ENCODE peak calls at places on chromosomes 2 and 18, in four cellular contexts. One of them, this sample, is unnamed.

GRCh38 chr2:3681625-3682024 is 21.8 kb upstream of the DCDC2C start:
- DNase-seq in progenitor cell of endocrine pancreas: no peak
- DNase-seq in hepatocyte: no peak
- DNase-seq in AG10803: no peak
- DNase-seq in this sample: no peak

GRCh38 chr2:66443977-66444855 is 9.3 kb downstream of the MEIS1 start:
- DNase-seq in progenitor cell of endocrine pancreas: no peak
- DNase-seq in AG10803: peak; percentile 69
- DNase-seq in hepatocyte: no peak
- DNase-seq in this sample: no peak

GRCh38 chr2:69242651-69243051 is 144.4 kb downstream of the GFPT1 start:
- DNase-seq in AG10803: peak; percentile 97
- DNase-seq in hepatocyte: peak; percentile 70
- DNase-seq in progenitor cell of endocrine pancreas: no peak
- DNase-seq in this sample: no peak

GRCh38 chr2:37453024-37453423 is 108.6 kb downstream of the QPCT start:
- DNase-seq in hepatocyte: no peak
- DNase-seq in AG10803: no peak
- DNase-seq in progenitor cell of endocrine pancreas: no peak
- DNase-seq in this sample: no peak

GRCh38 chr18:39838831-39839230 is 2116.2 kb upstream of the PIK3C3 start:
- DNase-seq in hepatocyte: no peak
- DNase-seq in AG10803: no peak
- DNase-seq in progenitor cell of endocrine pancreas: no peak
- DNase-seq in this sample: no peak

GRCh38 chr2:165745916-165746315 is 48.1 kb downstream of the GALNT3 start:
- DNase-seq in progenitor cell of endocrine pancreas: no peak
- DNase-seq in AG10803: peak; percentile 64
- DNase-seq in hepatocyte: no peak
- DNase-seq in this sample: no peak

GRCh38 chr2:55014962-55015939 is 35.0 kb downstream of the RTN4 start:
- DNase-seq in AG10803: peak; percentile 88
- DNase-seq in progenitor cell of endocrine pancreas: peak; percentile 23
- DNase-seq in hepatocyte: peak; percentile 79
- DNase-seq in this sample: peak; percentile 32

GRCh38 chr2:148932536-148932935 is 57.5 kb downstream of the KIF5C start:
- DNase-seq in AG10803: no peak
- DNase-seq in hepatocyte: no peak
- DNase-seq in progenitor cell of endocrine pancreas: no peak
- DNase-seq in this sample: no peak

GRCh38 chr2:159811232-159811631 is 13.2 kb upstream of the CD302 start:
- DNase-seq in progenitor cell of endocrine pancreas: no peak
- DNase-seq in AG10803: peak; percentile 31
- DNase-seq in hepatocyte: no peak
- DNase-seq in this sample: no peak

GRCh38 chr2:97870396-97870843 is 125.3 kb downstream of the TMEM131 start:
- DNase-seq in hepatocyte: peak; percentile 25
- DNase-seq in progenitor cell of endocrine pancreas: no peak
- DNase-seq in AG10803: peak; percentile 98
- DNase-seq in this sample: no peak

GRCh38 chr18:27863780-27864430 is 313.0 kb downstream of the CDH2 start:
- DNase-seq in progenitor cell of endocrine pancreas: no peak
- DNase-seq in hepatocyte: no peak
- DNase-seq in AG10803: no peak
- DNase-seq in this sample: no peak

GRCh38 chr2:207432471-207432870 is 97.3 kb upstream of the CREB1 start:
- DNase-seq in AG10803: peak; percentile 61
- DNase-seq in progenitor cell of endocrine pancreas: no peak
- DNase-seq in hepatocyte: no peak
- DNase-seq in this sample: no peak

GRCh38 chr2:230225486-230225885 is at the start of gene SP140:
- DNase-seq in AG10803: no peak
- DNase-seq in progenitor cell of endocrine pancreas: no peak
- DNase-seq in hepatocyte: no peak
- DNase-seq in this sample: no peak

GRCh38 chr18:23239350-23239692 is 104.0 kb downstream of the CABLES1 start:
- DNase-seq in progenitor cell of endocrine pancreas: no peak
- DNase-seq in hepatocyte: no peak
- DNase-seq in AG10803: no peak
- DNase-seq in this sample: no peak
- TF ChIP-seq CTCF in progenitor cell of endocrine pancreas: no peak
- TF ChIP-seq CTCF in hepatocyte: no peak
- TF ChIP-seq CTCF in AG10803: no peak
- TF ChIP-seq CTCF in this sample: no peak

DNA sequence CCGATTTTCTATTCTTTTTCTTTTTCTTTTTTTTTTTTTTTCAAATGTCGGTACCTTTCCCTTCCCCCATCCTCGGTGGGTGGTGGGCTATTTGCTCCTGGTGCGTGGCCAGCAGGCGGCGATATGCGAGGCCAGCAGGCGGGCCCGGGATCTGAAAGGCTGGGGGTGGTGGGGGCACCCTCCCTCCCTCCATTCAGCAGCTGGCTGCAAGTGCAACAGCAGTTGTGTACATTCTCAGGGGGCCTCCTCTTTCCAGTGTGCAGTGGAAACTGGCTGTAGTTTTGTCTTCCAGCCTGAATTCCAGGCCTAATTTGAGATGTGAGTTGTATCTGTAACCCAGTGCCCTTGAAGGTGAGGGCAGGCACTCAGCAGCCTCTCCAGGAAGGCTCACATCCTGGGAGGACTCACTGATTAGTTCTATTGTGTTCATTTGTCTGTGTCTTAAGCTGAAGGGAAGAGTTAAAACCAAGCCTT is 3.1 kb downstream of the MYCN start:
- DNase-seq in hepatocyte: peak; percentile 80
- DNase-seq in AG10803: no peak
- DNase-seq in progenitor cell of endocrine pancreas: peak; percentile 78
- DNase-seq in this sample: peak; percentile 80
- TF ChIP-seq CTCF in hepatocyte: peak; percentile 79
- TF ChIP-seq CTCF in AG10803: no peak
- TF ChIP-seq CTCF in progenitor cell of endocrine pancreas: peak; percentile 93
- TF ChIP-seq CTCF in this sample: peak; percentile 81

GRCh38 chr18:34128436-34128835 is 96.3 kb downstream of the NOL4 start:
- DNase-seq in hepatocyte: no peak
- DNase-seq in AG10803: peak; percentile 45
- DNase-seq in progenitor cell of endocrine pancreas: no peak
- DNase-seq in this sample: no peak
- TF ChIP-seq CTCF in hepatocyte: no peak
- TF ChIP-seq CTCF in AG10803: no peak
- TF ChIP-seq CTCF in progenitor cell of endocrine pancreas: no peak
- TF ChIP-seq CTCF in this sample: no peak

DNA sequence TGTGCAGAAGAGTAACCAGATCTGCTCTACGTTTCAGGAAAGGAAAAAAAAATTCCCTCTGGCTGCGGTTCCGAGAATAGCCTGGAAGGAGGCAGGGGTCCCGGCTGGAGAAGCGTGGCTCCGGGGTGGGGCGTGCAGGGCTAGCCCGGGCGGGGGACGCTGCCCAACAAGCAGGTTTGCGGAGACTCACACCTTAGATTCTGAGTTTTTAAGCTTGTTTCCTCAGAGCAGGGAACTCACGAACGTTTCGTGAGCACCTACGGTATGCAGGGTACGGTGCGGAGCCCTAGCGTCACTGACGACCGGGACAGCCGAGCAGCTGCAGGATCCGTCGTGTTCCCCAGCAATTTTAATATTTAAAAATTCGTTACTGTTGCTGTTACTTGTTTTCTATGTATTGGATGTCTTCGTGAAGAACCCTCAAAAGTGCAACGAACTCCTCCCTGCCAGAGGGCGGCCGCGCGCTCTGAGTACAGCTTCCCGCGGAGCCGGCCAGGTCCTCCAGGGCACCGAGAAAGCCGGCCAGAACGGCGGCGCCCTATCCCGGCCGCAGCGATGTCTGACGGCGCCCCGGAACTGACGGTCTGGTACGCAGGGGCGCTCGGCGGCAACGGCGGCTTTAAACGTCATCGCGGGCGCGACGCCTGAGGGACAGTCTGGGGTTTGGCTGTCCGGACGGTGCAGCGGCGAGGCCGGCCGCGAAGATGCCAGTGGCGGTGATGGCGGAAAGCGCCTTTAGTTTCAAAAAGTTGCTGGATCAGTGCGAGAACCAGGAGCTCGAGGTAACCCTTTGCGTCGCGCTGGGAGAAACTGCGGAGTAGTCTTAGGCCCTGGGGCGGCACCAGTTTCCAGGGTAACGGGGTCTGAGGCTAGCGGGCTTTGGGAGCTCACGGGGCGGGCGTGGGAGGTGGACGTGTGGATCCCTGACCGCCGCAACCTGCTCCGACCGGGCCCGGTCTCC is at the start of gene COPS8:
- DNase-seq in progenitor cell of endocrine pancreas: peak; percentile 80
- DNase-seq in AG10803: peak; percentile 91
- DNase-seq in hepatocyte: peak; percentile 97
- DNase-seq in this sample: peak; percentile 93
- TF ChIP-seq CTCF in progenitor cell of endocrine pancreas: peak; percentile 48
- TF ChIP-seq CTCF in AG10803: peak; percentile 31
- TF ChIP-seq CTCF in hepatocyte: peak; percentile 39
- TF ChIP-seq CTCF in this sample: no peak

DNA sequence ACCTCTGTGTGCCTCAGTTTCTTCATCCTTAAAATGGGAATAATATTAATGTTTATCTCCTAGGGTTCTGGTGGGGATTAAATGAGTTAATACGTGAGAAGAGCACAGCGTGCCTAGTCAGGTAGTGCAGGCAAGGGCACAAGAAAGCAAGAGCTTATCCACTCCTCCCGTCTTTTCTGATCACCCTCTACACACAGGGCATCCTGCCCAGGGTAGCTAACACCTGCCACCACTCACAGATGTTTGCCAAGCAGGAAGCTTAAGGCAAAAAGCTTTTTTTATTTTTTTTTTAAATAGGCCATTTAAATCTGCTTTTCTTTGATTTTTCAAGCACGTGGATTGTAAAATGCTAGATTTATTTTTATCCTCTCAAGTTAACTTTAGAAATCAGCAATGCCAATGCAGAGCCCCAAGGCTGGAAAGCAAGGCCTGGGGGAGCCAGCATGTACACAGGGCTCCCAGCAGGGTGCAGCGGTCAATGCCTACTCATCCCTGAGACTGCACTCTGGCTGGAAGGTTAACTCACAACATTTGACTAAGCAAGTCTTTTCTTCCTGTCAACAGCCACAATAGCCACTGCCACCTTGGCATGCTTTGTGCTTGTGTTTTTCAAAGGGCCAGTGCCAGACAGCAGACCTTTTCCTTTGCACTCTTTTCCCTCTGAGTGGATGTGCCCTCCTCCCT is 86.5 kb upstream of the ACAA2 start:
- DNase-seq in hepatocyte: no peak
- DNase-seq in AG10803: no peak
- DNase-seq in progenitor cell of endocrine pancreas: no peak
- DNase-seq in this sample: peak; percentile 18
- TF ChIP-seq CTCF in hepatocyte: no peak
- TF ChIP-seq CTCF in AG10803: no peak
- TF ChIP-seq CTCF in progenitor cell of endocrine pancreas: peak; percentile 21
- TF ChIP-seq CTCF in this sample: no peak

DNA sequence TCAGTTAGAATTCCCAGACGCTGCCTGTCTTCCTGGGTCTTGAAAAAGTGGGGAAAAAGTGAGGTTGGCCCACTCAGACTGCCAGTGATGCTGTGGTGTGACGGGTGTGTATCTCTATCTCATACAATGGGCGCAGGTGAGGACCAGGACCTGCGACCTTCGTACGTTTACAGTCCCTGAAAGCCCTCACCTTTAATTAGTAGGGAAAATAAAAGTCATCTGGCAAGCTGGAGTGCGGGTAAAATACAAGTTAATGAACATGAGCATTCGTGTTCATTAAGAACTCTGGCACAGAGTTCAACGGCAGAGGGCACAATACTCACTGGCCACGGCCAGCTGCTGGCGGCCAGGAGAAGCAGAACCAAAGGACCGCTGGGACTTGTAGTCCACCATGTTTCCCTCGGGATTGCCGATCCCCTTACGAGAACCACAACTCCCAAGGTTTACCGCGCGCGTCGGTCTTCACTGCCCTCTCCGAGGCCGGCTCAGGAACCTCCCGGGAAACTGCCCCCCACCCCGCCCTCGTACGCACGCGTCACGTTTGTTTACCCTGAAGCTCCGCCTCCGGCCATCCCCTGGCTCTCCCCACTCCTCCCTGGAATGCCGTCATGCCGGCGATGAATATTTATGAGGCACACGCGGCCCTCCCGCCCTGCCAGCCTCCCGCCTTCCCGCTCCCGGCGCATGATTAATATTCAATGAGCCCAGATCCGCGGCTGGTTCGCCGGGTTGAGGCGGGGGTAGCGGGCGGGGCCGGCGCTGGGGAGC is 486 bp upstream of the PHLPP1 start:
- DNase-seq in AG10803: peak; percentile 100
- DNase-seq in hepatocyte: peak; percentile 100
- DNase-seq in progenitor cell of endocrine pancreas: peak; percentile 98
- DNase-seq in this sample: peak; percentile 99
- TF ChIP-seq CTCF in AG10803: peak; percentile 78
- TF ChIP-seq CTCF in hepatocyte: peak; percentile 90
- TF ChIP-seq CTCF in progenitor cell of endocrine pancreas: peak; percentile 76
- TF ChIP-seq CTCF in this sample: peak; percentile 50

GRCh38 chr2:121281107-121281506 is 3.9 kb downstream of the TFCP2L1 start:
- DNase-seq in progenitor cell of endocrine pancreas: no peak
- DNase-seq in AG10803: no peak
- DNase-seq in hepatocyte: no peak
- DNase-seq in this sample: no peak

GRCh38 chr2:121284424-121285076 is 452 bp downstream of the TFCP2L1 start:
- DNase-seq in AG10803: no peak
- DNase-seq in progenitor cell of endocrine pancreas: peak; percentile 14
- DNase-seq in hepatocyte: peak; percentile 43
- DNase-seq in this sample: peak; percentile 35

GRCh38 chr2:121281694-121282093 is 3.3 kb downstream of the TFCP2L1 start:
- DNase-seq in AG10803: no peak
- DNase-seq in hepatocyte: no peak
- DNase-seq in progenitor cell of endocrine pancreas: no peak
- DNase-seq in this sample: no peak

GRCh38 chr2:121283670-121284245 is 1.2 kb downstream of the TFCP2L1 start:
- DNase-seq in progenitor cell of endocrine pancreas: no peak
- DNase-seq in hepatocyte: no peak
- DNase-seq in AG10803: no peak
- DNase-seq in this sample: no peak

DNA sequence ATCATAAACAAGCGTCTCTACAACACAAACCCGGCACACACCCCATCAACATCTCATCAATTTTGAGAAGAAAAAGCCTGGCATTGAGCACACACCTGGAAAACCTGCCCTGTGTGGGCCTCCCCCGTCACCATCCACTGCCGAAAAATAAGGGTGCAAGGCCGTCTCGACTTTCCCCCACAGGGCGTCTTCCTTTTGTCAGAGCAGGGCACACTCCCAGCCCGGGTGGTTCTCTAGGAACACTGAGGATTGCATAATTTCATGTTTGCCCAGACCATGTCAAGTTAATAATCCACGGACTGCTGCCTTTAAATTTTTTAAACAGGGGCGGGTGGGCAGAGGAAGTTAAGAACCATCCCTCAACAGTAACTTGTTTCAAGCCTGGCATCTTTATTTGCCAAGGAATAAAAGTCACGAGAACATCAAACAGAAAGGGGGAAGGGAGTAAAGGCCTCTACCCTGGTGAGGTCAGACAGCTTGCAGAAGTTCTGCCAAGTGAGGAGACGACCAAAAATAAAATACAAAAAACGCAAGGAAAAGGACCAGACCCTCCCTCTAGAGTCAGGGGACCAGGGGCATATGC is 2.1 kb downstream of the TFCP2L1 start:
- DNase-seq in progenitor cell of endocrine pancreas: no peak
- DNase-seq in hepatocyte: no peak
- DNase-seq in AG10803: no peak
- DNase-seq in this sample: no peak
- TF ChIP-seq CTCF in progenitor cell of endocrine pancreas: no peak
- TF ChIP-seq CTCF in hepatocyte: no peak
- TF ChIP-seq CTCF in AG10803: no peak
- TF ChIP-seq CTCF in this sample: no peak